ENCODE peak calls at places on chromosomes 13 and 19, in nine cellular contexts. S is DND-41, A is cardiac muscle cell, N is GM23338, Z is psoas muscle, D is aorta, X is OCI-LY7, P is esophagus muscularis mucosa, C is left ventricle myocardium inferior. H is an unnamed sample.

GRCh38 chr13:43522788-43523187 is 264.0 kb downstream of the ENOX1 start:
- DNase-seq in A (no peak), X (no peak), Z (no peak), D (no peak), P (no peak), N (no peak), S (no peak), C (no peak), H (no peak)

GRCh38 chr19:14413355-14413754 is 5.8 kb downstream of the DDX39A start:
- DNase-seq in D (no peak), N (no peak), X (no peak), S (no peak), C (no peak), Z (no peak), A (no peak), P (no peak), H (no peak)

GRCh38 chr19:56158170-56158757 is 17.2 kb downstream of the ZNF444 start:
- DNase-seq in N (no peak), P (no peak), Z (no peak), S (no peak), A (no peak), C (no peak), X (no peak), D (no peak), H (no peak)

GRCh38 chr13:23822252-23822824 is 66.9 kb downstream of the MIPEP start:
- DNase-seq in X (no peak), C (no peak), A (no peak), D (no peak), P (no peak), N (no peak), Z (no peak), S (no peak), H (no peak)

GRCh38 chr13:73625562-73626339 is 508.5 kb downstream of the KLF12 start:
- DNase-seq in N (no peak), C (no peak), X (no peak), P (no peak), S (peak), A (no peak), Z (no peak), D (no peak), H (no peak)

GRCh38 chr19:8194528-8195275 is 14.5 kb upstream of the CERS4 start:
- DNase-seq in C (no peak), S (no peak), A (no peak), P (no peak), D (no peak), Z (peak), N (no peak), X (peak), H (peak)

GRCh38 chr13:73235385-73235784 is 176.6 kb downstream of the KLF5 start:
- DNase-seq in D (no peak), X (no peak), P (no peak), N (no peak), Z (no peak), A (no peak), S (no peak), C (no peak), H (no peak)

GRCh38 chr19:45508681-45508930 is 1.3 kb downstream of the VASP start:
- DNase-seq in P (no peak), C (no peak), N (no peak), D (no peak), A (peak), Z (no peak), X (no peak), S (no peak), H (no peak)

GRCh38 chr13:96141032-96141431 is 51.1 kb downstream of the HS6ST3 start:
- DNase-seq in S (no peak), P (no peak), N (peak), X (peak), A (peak), D (no peak), Z (no peak), C (no peak), H (no peak)

GRCh38 chr13:21020581-21020980 is 40.8 kb downstream of the LATS2 start:
- DNase-seq in N (no peak), X (no peak), Z (no peak), C (no peak), P (no peak), D (no peak), S (no peak), A (no peak), H (no peak)

GRCh38 chr19:31350033-31350692 is 927 bp upstream of the TSHZ3 start:
- DNase-seq in A (no peak), X (no peak), N (no peak), D (peak), P (no peak), S (peak), Z (peak), C (peak), H (no peak)

GRCh38 chr19:8367327-8368001 is 3.5 kb downstream of the ANGPTL4 start:
- DNase-seq in N (peak), D (peak), P (no peak), X (no peak), A (peak), Z (peak), C (peak), S (no peak), H (peak)

GRCh38 chr13:50167224-50167947 is 152.1 kb downstream of the KCNRG start:
- DNase-seq in Z (no peak), X (no peak), N (no peak), P (no peak), S (no peak), A (no peak), C (no peak), D (no peak), H (no peak)

GRCh38 chr13:51549050-51549449 is 35.2 kb upstream of the WDFY2 start:
- DNase-seq in D (no peak), X (no peak), C (no peak), Z (no peak), S (no peak), P (no peak), N (no peak), A (no peak), H (no peak)

GRCh38 chr19:36093146-36093662 is 17.7 kb upstream of the OVOL3 start:
- DNase-seq in C (no peak), S (no peak), Z (no peak), A (no peak), D (no peak), N (no peak), P (no peak), X (no peak), H (no peak)

GRCh38 chr19:55493650-55494171 is 5.5 kb downstream of the SSC5D start:
- DNase-seq in S (no peak), P (no peak), N (no peak), X (no peak), C (no peak), D (no peak), A (no peak), Z (peak), H (no peak)

GRCh38 chr13:110874508-110874960 is 40.3 kb downstream of the ANKRD10 start:
- DNase-seq in D (peak), C (peak), X (no peak), S (peak), P (no peak), N (peak), A (peak), Z (peak), H (peak)

GRCh38 chr13:110555601-110556223 is 5.8 kb downstream of the RAB20 start:
- DNase-seq in D (peak), Z (no peak), S (no peak), X (peak), C (no peak), P (no peak), A (no peak), N (no peak), H (no peak)

GRCh38 chr19:14383898-14384669 is 2.8 kb downstream of the ADGRE5 start:
- DNase-seq in C (no peak), X (peak), D (no peak), A (no peak), N (no peak), P (no peak), S (no peak), Z (peak), H (no peak)

GRCh38 chr13:44818428-44818827 is 170.8 kb downstream of the NUFIP1 start:
- DNase-seq in C (no peak), P (no peak), Z (no peak), N (peak), A (peak), X (no peak), S (no peak), D (no peak), H (no peak)

GRCh38 chr19:56476671-56477428 is at the start of gene ZNF667:
- DNase-seq in D (no peak), S (peak), Z (no peak), P (no peak), A (peak), C (peak), X (no peak), N (peak), H (peak)

GRCh38 chr13:72164811-72165210 is 297.8 kb upstream of the DACH1 start:
- DNase-seq in D (no peak), A (no peak), N (no peak), P (no peak), Z (no peak), S (no peak), X (no peak), C (no peak), H (no peak)

GRCh38 chr19:14758816-14759215 is 19.5 kb downstream of the ADGRE2 start:
- DNase-seq in D (no peak), A (no peak), X (no peak), Z (no peak), S (no peak), N (peak), P (no peak), C (no peak), H (no peak)

GRCh38 chr13:51324714-51325440 is 14.6 kb upstream of the SERPINE3 start:
- DNase-seq in Z (no peak), S (no peak), C (no peak), P (no peak), X (no peak), D (no peak), N (peak), A (no peak), H (peak)

GRCh38 chr13:46561691-46562090 is 8.7 kb downstream of the LRCH1 start:
- DNase-seq in N (no peak), X (no peak), P (no peak), A (no peak), C (no peak), S (no peak), D (no peak), Z (no peak), H (no peak)

GRCh38 chr13:68692049-68692448 is 1415.6 kb upstream of the ATXN8OS start:
- DNase-seq in S (no peak), P (no peak), Z (no peak), A (no peak), N (no peak), X (no peak), D (no peak), C (no peak), H (no peak)

GRCh38 chr13:99962242-99962641 is 9.3 kb downstream of the ZIC5 start:
- DNase-seq in A (no peak), C (no peak), S (no peak), Z (no peak), P (no peak), X (no peak), D (no peak), N (no peak), H (no peak)

GRCh38 chr19:58558623-58559274 is 338 bp upstream of the UBE2M start:
- DNase-seq in P (peak), D (peak), X (peak), Z (peak), S (peak), A (peak), N (peak), C (peak), H (no peak)

GRCh38 chr13:75959861-75960481 is 323.8 kb downstream of the LMO7 start:
- DNase-seq in S (no peak), D (no peak), A (no peak), C (no peak), N (no peak), X (no peak), P (no peak), Z (no peak), H (no peak)

GRCh38 chr19:16834747-16835146 is 5.5 kb downstream of the SIN3B start:
- DNase-seq in A (no peak), C (no peak), Z (no peak), S (no peak), D (no peak), X (no peak), P (no peak), N (no peak), H (no peak)

GRCh38 chr19:8054169-8054568 is 1.6 kb downstream of the CCL25 start:
- DNase-seq in A (no peak), D (no peak), N (no peak), X (no peak), C (no peak), P (no peak), S (no peak), Z (no peak), H (no peak)

GRCh38 chr13:45040626-45041025 is 51.3 kb downstream of the GPALPP1 start:
- DNase-seq in A (no peak), C (no peak), Z (no peak), X (no peak), P (no peak), N (no peak), S (no peak), D (no peak), H (no peak)

GRCh38 chr13:44197791-44198770 is 175.5 kb upstream of the SERP2 start:
- DNase-seq in Z (no peak), C (no peak), P (peak), D (no peak), S (no peak), X (no peak), N (no peak), A (peak), H (no peak)

GRCh38 chr19:29660835-29661234 is 4.4 kb upstream of the PLEKHF1 start:
- DNase-seq in X (no peak), C (no peak), N (no peak), Z (no peak), S (no peak), D (peak), P (no peak), A (no peak), H (no peak)

GRCh38 chr19:29663861-29664752 is 1.2 kb upstream of the PLEKHF1 start:
- DNase-seq in C (no peak), P (no peak), D (no peak), X (no peak), A (no peak), S (no peak), N (no peak), Z (no peak), H (no peak)

GRCh38 chr19:29664753-29665214 is 477 bp upstream of the PLEKHF1 start:
- DNase-seq in N (no peak), A (no peak), D (no peak), Z (no peak), C (no peak), P (no peak), S (no peak), X (no peak), H (no peak)

GRCh38 chr19:29662604-29663404 is 2.5 kb upstream of the PLEKHF1 start:
- DNase-seq in P (no peak), X (no peak), Z (peak), A (peak), C (peak), S (no peak), D (peak), N (no peak), H (no peak)

GRCh38 chr19:29662278-29662603 is 3.0 kb upstream of the PLEKHF1 start:
- DNase-seq in X (no peak), S (no peak), C (no peak), A (no peak), D (no peak), N (no peak), P (no peak), Z (no peak), H (no peak)
- H3K27ac ChIP-seq in X (no peak), S (no peak), C (peak), A (peak), D (peak), N (no peak), P (peak), Z (peak), H (no peak)

GRCh38 chr13:90395846-90396245 is 951.6 kb upstream of the MIR17HG start:
- DNase-seq in P (no peak), C (no peak), X (no peak), S (no peak), D (no peak), Z (no peak), A (no peak), N (no peak), H (no peak)
- H3K27ac ChIP-seq in P (no peak), C (no peak), X (no peak), S (no peak), D (no peak), Z (no peak), A (no peak), N (no peak), H (no peak)

GRCh38 chr19:2779121-2779740 is 3.8 kb downstream of the SGTA start:
- DNase-seq in X (no peak), A (no peak), C (no peak), N (no peak), Z (no peak), P (no peak), D (no peak), S (no peak), H (peak)

GRCh38 chr19:2774083-2774679 is 8.9 kb downstream of the SGTA start:
- DNase-seq in C (peak), A (peak), X (peak), Z (peak), D (no peak), S (no peak), N (no peak), P (no peak), H (no peak)

GRCh38 chr19:2774953-2775555 is 8.0 kb downstream of the SGTA start:
- DNase-seq in S (no peak), C (no peak), A (no peak), X (no peak), N (no peak), D (no peak), P (no peak), Z (no peak), H (no peak)

GRCh38 chr19:2777952-2778683 is 5.0 kb downstream of the SGTA start:
- DNase-seq in C (no peak), D (no peak), Z (no peak), P (no peak), X (no peak), S (no peak), A (no peak), N (no peak), H (no peak)

DNA sequence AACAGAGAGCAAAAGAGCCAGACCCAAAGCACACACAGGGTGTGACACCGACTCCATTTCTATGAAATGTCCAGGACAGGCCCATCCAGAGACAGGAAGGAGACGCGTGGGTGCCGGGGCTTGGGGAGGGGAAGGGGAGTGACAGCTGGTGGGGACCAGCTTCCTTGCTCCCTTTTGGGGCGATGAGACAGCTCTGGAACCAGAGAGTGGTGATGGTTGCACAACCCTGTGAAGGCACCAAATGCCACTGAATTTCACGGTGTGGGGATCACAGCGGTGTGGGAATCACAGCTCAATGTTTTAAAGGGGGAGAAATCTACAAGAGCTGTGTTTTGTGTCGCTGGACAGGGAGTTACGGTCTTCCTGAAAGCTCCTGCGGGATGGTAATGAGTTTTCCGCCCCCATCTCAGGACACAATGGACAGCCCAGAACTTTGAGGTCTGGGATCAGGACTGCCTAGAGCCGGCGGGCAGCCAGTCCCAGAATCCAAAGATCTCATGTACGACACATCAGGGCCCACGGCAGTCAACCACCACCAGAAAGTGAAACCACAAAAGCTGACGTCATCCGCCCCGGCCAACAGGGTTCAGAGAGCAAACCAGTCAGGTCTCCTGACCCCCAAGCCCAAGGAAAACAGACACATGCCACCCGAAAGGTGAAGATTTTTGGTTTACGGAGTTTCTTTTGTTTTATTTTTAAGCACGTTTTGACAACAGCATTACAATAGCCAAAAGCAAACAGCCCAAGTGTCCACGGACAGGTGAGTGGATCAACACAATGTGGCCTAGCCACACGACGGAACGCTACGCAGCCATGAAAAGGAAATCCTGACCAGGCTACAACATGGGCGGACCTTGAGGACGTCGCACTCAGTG is 7.3 kb downstream of the SGTA start:
- DNase-seq in X (no peak), N (no peak), P (no peak), C (peak), S (peak), A (no peak), Z (peak), D (peak), H (peak)
- H3K27ac ChIP-seq in X (no peak), N (peak), P (peak), C (peak), S (no peak), A (peak), Z (peak), D (no peak), H (peak)

DNA sequence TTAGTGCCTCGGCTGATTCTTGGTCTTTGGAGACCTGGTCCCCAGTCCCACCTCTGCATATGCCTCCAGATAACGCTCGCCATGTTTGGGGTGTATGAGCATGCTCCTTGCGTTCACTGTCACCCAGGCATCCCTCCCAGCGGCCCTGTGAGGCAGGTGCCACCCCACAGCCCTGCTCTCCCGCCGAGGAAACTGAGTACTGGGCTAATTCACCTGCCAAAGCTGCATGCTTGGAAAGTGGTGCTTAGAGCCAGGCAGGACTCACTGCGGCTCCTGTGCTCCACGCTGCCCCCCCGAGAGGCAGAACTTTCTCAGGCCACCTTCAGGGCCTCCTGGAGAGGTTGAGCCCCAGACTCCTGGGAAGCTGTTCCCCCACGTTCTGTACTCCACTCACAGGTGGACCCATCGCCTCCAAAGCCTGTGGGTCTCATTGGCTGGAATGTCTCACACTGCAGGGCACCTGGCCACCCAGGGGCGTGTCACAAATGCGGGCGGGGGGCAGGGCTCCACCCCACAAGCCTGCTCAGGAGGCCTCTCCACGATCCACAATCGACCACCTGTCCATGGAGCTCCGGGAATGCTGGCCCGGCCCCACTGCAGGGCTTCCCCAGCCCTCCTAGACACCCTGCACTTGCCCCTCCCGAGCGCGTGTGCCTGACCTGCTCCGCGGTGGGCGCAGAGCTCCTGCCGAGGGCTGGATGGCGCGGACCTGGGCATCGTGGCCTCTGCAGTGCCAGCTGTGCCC is 64.6 kb downstream of the ATP11A start:
- DNase-seq in C (no peak), D (peak), N (no peak), Z (peak), P (no peak), A (no peak), X (no peak), S (no peak), H (no peak)
- H3K27ac ChIP-seq in C (no peak), D (no peak), N (no peak), Z (no peak), P (no peak), A (peak), X (no peak), S (peak), H (peak)

GRCh38 chr19:38648789-38649304 is 1.4 kb downstream of the ACTN4 start:
- DNase-seq in A (no peak), N (no peak), D (no peak), X (no peak), S (no peak), Z (no peak), P (no peak), C (no peak), H (no peak)
- H3K27ac ChIP-seq in A (peak), N (peak), D (peak), X (no peak), S (peak), Z (peak), P (peak), C (peak), H (peak)